ENCODE peak calls at places on chromosomes 4 and X, in four cellular contexts. P is mesenchymal stem cell, L is IMR-90, N is H9. C is an unnamed sample.

GRCh38 chr4:71229477-71230257 is 109.2 kb upstream of the SLC4A4 start:
- DNase-seq in P (peak; percentile 71), L (peak; percentile 81), N (peak; percentile 36), C (peak; percentile 30)

GRCh38 chr4:84966382-84967291 is at the start of gene WDFY3:
- DNase-seq in L (peak; percentile 89), N (peak; percentile 90), P (peak; percentile 95), C (peak; percentile 70)

GRCh38 chr4:39718366-39719323 is 20.7 kb downstream of the UBE2K start:
- DNase-seq in P (no peak), N (no peak), L (no peak), C (no peak)

GRCh38 chrX:38117485-38117884 is 103.2 kb downstream of the SRPX start:
- DNase-seq in P (no peak), L (peak; percentile 24), N (no peak), C (no peak)

GRCh38 chrX:18288716-18289115 is 65.8 kb downstream of the SCML2 start:
- DNase-seq in L (no peak), P (no peak), N (no peak), C (no peak)

GRCh38 chrX:14015294-14015693 is 14.4 kb downstream of the GEMIN8 start:
- DNase-seq in L (no peak), N (no peak), P (no peak), C (no peak)

GRCh38 chrX:12975999-12976558 is 1.2 kb downstream of the TMSB4X start:
- DNase-seq in L (peak; percentile 36), P (peak; percentile 46), N (no peak), C (peak; percentile 17)

GRCh38 chrX:20320461-20321159 is 53.9 kb upstream of the RPS6KA3 start:
- DNase-seq in P (no peak), L (no peak), N (no peak), C (no peak)

DNA sequence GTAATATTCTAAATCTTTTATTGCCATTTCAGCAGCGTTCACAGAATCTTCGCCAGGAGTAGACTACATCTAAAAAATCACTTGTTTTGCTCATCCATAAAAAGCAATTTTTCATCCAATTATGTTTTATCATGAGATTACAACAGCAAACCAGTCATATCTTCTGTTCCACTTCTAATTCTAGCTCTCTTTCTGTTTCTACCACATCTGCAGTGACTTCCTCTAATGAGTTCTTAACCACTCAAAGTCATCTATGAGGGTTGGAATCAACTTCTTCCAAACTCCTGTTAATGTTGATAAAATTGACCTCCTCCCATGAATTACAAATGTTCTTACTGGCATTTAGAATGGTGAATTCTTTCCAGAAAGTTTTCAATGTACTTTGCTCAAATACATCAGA is 174.4 kb upstream of the BRWD3 start:
- DNase-seq in L (no peak), N (no peak), P (no peak), C (no peak)
- H3K9me3 ChIP-seq in L (no peaks in the 10 kb centered on the region), N (peaks cover 31% of the 10 kb centered on the region), P (no peaks in the 10 kb centered on the region), C (no peaks in the 10 kb centered on the region)

GRCh38 chr4:6953751-6954380 is 44.2 kb downstream of the TBC1D14 start:
- DNase-seq in P (peak; percentile 80), L (peak; percentile 62), N (peak; percentile 89), C (no peak)
- H2BK15ac ChIP-seq in P (peak overlapping the region; percentile 4), L (peak overlapping the region; percentile 85), N (no peak overlapping the region), C (no peak overlapping the region)

DNA sequence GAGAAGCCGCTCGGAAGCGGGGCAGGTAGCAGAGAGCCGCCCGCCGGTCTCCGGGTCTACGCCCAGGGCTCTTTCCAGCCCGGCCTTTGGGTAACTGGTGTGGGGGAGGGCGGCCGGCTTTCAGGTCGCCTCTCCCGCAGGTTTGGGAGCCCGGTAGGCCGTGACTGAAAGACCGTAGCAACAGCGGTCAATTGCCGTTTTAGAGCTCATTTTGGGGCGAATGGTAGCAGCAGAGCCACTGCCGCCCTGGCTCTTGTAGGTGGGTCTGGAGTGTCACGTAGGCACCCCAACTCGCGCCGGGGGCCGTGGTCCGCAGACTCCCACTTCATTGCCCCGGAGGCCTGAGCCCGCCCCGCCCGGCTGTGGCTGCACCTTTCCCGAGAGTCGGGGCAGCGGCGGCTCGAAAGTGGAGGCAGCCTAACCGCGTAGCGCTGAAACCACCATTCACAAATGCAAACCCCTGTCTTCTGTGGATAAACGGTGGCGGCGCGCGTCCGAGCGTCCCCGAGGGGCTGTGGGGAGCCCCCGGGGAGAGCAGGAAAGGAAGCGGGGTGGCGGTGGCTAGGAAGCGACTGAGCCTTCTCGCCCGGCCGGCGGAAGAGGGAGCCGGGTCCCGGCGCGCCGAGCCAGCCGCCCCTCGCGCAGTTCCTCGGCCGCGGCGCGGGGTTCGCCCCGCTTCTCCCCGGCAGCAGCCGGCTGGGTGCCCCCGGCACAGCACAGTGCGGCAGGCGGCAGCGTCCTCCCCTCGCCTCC is 2185.1 kb upstream of the TENM3 start:
- DNase-seq in P (peak; percentile 40), N (peak; percentile 62), L (no peak), C (peak; percentile 32)
- H3K4me2 ChIP-seq in P (peak overlapping the region; percentile 95), N (peak overlapping the region; percentile 94), L (peak overlapping the region; percentile 70), C (peak overlapping the region; percentile 85)

GRCh38 chr4:629916-630641 is 4.7 kb downstream of the PDE6B start:
- DNase-seq in N (peak; percentile 14), P (no peak), L (no peak), C (no peak)

GRCh38 chr4:628346-628745 is 3.0 kb downstream of the PDE6B start:
- DNase-seq in P (no peak), N (peak; percentile 19), L (no peak), C (no peak)

GRCh38 chr4:630661-631060 is 5.3 kb downstream of the PDE6B start:
- DNase-seq in P (no peak), L (no peak), N (peak; percentile 19), C (no peak)

GRCh38 chr4:628821-629635 is 3.7 kb downstream of the PDE6B start:
- DNase-seq in L (no peak), P (no peak), N (peak; percentile 20), C (no peak)

GRCh38 chr4:629636-629915 is 4.2 kb downstream of the PDE6B start:
- DNase-seq in N (peak; percentile 21), P (no peak), L (no peak), C (no peak)
- H3K9me3 ChIP-seq in N (no peaks in the 10 kb centered on the region), P (peaks cover 11% of the 10 kb centered on the region), L (peaks cover 21% of the 10 kb centered on the region), C (peaks cover 11% of the 10 kb centered on the region)

DNA sequence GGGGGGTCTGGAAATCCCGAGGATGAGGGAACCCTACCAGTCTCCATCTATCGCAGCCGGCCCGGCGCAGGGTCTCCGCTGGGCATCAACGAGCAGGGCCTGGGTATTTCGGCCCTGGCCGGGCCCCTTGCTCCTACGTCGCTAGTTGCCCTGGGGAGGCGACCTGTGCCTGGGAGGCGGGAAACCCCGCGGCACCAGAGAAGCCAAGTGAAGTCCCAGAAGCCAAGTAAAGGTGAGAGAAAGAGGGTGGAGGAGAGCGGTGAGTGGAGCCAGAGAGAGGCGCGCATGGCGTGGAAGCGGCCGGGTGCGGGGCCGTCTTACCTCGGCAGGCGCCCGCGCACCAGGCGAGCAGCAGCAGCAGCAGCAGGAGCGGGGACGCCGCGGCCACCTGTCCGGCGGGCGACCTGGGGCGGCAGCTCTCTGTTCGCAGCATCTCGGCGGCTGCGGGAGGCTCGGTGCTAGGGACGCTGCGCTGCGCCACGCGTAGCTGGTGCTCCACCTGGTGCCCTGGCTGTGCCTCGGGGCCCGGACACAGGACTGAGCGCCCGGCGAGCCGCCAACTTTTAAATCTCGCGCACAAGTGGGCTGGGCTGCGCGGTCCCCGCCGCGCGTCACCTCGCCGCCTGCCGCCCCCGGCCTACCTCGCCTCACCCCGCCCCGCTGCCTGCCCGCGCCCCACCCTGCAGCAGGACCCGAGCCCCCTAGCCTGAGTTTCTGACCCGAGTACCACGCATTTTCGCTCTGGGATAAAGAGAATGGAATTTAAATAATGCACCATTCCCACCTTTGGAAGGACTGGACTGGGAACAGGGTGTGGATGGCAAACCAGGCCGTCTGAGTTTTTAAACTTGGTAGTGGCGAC is at the start of gene NMU:
- DNase-seq in N (peak; percentile 65), P (peak; percentile 2), L (no peak), C (peak; percentile 41)
- H2BK15ac ChIP-seq in N (no peak within 1 kb of the TSS), P (no peak within 1 kb of the TSS), L (no peak within 1 kb of the TSS), C (peak within 1 kb of the TSS; percentile 26)

GRCh38 chr4:48944252-48944651 is 37.7 kb upstream of the OCIAD2 start:
- DNase-seq in P (no peak), N (no peak), L (no peak), C (no peak)
- H3K4me2 ChIP-seq in P (no peak overlapping the region), N (no peak overlapping the region), L (no peak overlapping the region), C (no peak overlapping the region)

GRCh38 chr4:73172166-73172565 is 86.4 kb downstream of the ANKRD17 start:
- DNase-seq in L (peak; percentile 59), N (no peak), P (peak; percentile 33), C (no peak)

GRCh38 chr4:73170518-73171198 is 87.9 kb downstream of the ANKRD17 start:
- DNase-seq in L (no peak), P (no peak), N (no peak), C (no peak)

GRCh38 chr4:73161527-73162185 is 92.1 kb upstream of the COX18 start:
- DNase-seq in P (peak; percentile 37), N (no peak), L (no peak), C (no peak)

GRCh38 chr4:73166212-73166611 is 92.4 kb downstream of the ANKRD17 start:
- DNase-seq in N (no peak), P (no peak), L (no peak), C (no peak)
- H3K9me3 ChIP-seq in N (no peaks in the 10 kb centered on the region), P (peaks cover 32% of the 10 kb centered on the region), L (no peaks in the 10 kb centered on the region), C (peaks cover 42% of the 10 kb centered on the region)

GRCh38 chr4:86967061-86967460 is 32.2 kb downstream of the AFF1 start:
- DNase-seq in P (no peak), L (no peak), N (no peak), C (no peak)
- H2BK15ac ChIP-seq in P (no peak overlapping the region), L (no peak overlapping the region), N (no peak overlapping the region), C (no peak overlapping the region)

DNA sequence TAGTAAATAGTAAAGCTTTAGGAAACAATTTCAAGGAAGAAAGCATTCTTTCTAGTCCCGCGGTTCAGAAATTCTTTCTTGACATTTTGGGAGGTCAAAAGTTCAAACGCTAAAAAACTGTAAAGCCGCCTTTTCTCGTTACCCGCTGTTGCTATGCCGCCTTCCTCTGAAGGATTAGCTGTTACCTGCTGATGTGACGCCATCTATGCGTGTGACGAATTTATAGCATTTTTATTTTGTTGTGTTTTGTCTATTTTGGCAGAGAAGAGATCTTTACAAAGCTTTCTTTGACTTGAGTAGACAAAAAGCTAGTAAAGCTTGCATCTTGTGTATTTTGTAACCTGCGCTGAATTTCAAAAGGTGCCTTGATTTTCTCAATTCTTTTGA is 106.2 kb upstream of the STOX2 start:
- DNase-seq in L (no peak), N (no peak), P (no peak), C (no peak)
- H3K4me2 ChIP-seq in L (no peak overlapping the region), N (peak overlapping the region; percentile 93), P (no peak overlapping the region), C (no peak overlapping the region)